ENCODE peak calls at places on chromosomes 2 and 18, in five cellular contexts. Z is RWPE1, X is caudate nucleus, R is heart right ventricle, C is brain microvascular endothelial cell. B is an unnamed sample.

GRCh38 chr2:70983506-70984227 is 5.2 kb downstream of the ANKRD53 start:
- DNase-seq in Z (no peak), X (no peak), R (no peak), C (no peak), B (no peak)

GRCh38 chr2:128379021-128380005 is 60.6 kb upstream of the HS6ST1 start:
- DNase-seq in Z (no peak), X (no peak), R (peak), C (peak), B (no peak)

GRCh38 chr2:190649035-190649797 is at the start of gene NAB1:
- DNase-seq in Z (peak), X (peak), R (peak), C (peak), B (no peak)

GRCh38 chr2:676647-677055 is 555 bp downstream of the TMEM18 start:
- DNase-seq in Z (peak), X (peak), R (peak), C (peak), B (peak)

GRCh38 chr2:53629527-53629926 is 138.1 kb upstream of the CHAC2 start:
- DNase-seq in Z (no peak), X (peak), R (no peak), C (no peak), B (no peak)

GRCh38 chr2:157751462-157752058 is 122.9 kb upstream of the ACVR1C start:
- DNase-seq in Z (no peak), X (no peak), R (no peak), C (peak), B (no peak)

GRCh38 chr2:113922784-113923183 is 32.9 kb downstream of the ACTR3 start:
- DNase-seq in Z (no peak), X (no peak), R (no peak), C (no peak), B (no peak)

GRCh38 chr2:109322111-109322510 is 193.1 kb downstream of the SH3RF3 start:
- DNase-seq in Z (peak), X (peak), R (peak), C (peak), B (no peak)

GRCh38 chr2:100246163-100247145 is 75.8 kb downstream of the LONRF2 start:
- DNase-seq in Z (peak), X (no peak), R (no peak), C (no peak), B (no peak)

GRCh38 chr2:42076357-42076921 is 28.6 kb downstream of the PKDCC start:
- DNase-seq in Z (no peak), X (no peak), R (no peak), C (no peak), B (no peak)

GRCh38 chr2:239002591-239002959 is 154.7 kb downstream of the TWIST2 start:
- DNase-seq in Z (no peak), X (no peak), R (no peak), C (no peak), B (no peak)

GRCh38 chr18:2223859-2224258 is 347.4 kb downstream of the METTL4 start:
- DNase-seq in Z (peak), X (no peak), R (peak), C (peak), B (no peak)

GRCh38 chr18:703660-704018 is 8.8 kb downstream of the ENOSF1 start:
- DNase-seq in Z (no peak), X (no peak), R (no peak), C (no peak), B (no peak)

GRCh38 chr18:77071711-77072292 is 60.8 kb downstream of the MBP start:
- DNase-seq in Z (no peak), X (no peak), R (no peak), C (peak), B (no peak)

GRCh38 chr2:16466133-16466820 is 199.4 kb downstream of the CYRIA start:
- DNase-seq in Z (no peak), X (no peak), R (no peak), C (no peak), B (no peak)

GRCh38 chr2:200670313-200670712 is 84.5 kb downstream of the AOX1 start:
- DNase-seq in Z (no peak), X (no peak), R (no peak), C (no peak), B (no peak)

GRCh38 chr2:46804794-46805193 is 110.8 kb downstream of the MCFD2 start:
- DNase-seq in Z (no peak), X (no peak), R (no peak), C (no peak), B (no peak)

GRCh38 chr2:101120124-101120996 is 30.8 kb downstream of the TBC1D8 start:
- DNase-seq in Z (peak), X (no peak), R (peak), C (peak), B (no peak)

GRCh38 chr2:152481881-152482280 is 146.9 kb downstream of the FMNL2 start:
- DNase-seq in Z (no peak), X (no peak), R (no peak), C (no peak), B (no peak)

GRCh38 chr2:134406716-134407115 is 152.8 kb downstream of the MGAT5 start:
- DNase-seq in Z (no peak), X (no peak), R (no peak), C (no peak), B (no peak)

GRCh38 chr2:114089636-114090325 is 199.9 kb downstream of the ACTR3 start:
- DNase-seq in Z (no peak), X (no peak), R (no peak), C (no peak), B (no peak)

GRCh38 chr18:49899647-49900330 is 86.5 kb upstream of the ACAA2 start:
- DNase-seq in Z (no peak), X (no peak), R (no peak), C (no peak), B (no peak)

GRCh38 chr2:33314541-33314940 is 161.9 kb upstream of the RASGRP3 start:
- DNase-seq in Z (no peak), X (no peak), R (no peak), C (no peak), B (no peak)

GRCh38 chr2:23523651-23524260 is 138.8 kb downstream of the KLHL29 start:
- DNase-seq in Z (no peak), X (no peak), R (no peak), C (no peak), B (no peak)

GRCh38 chr2:219486424-219486959 is 12.2 kb upstream of the GMPPA start:
- DNase-seq in Z (no peak), X (no peak), R (no peak), C (no peak), B (no peak)

GRCh38 chr18:35661483-35662146 is 80.1 kb downstream of the GALNT1 start:
- DNase-seq in Z (no peak), X (no peak), R (no peak), C (no peak), B (no peak)

GRCh38 chr18:26415631-26416030 is 132.7 kb downstream of the KCTD1 start:
- DNase-seq in Z (no peak), X (no peak), R (no peak), C (no peak), B (no peak)

GRCh38 chr2:174635015-174635593 is 37.5 kb upstream of the WIPF1 start:
- DNase-seq in Z (no peak), X (no peak), R (no peak), C (no peak), B (no peak)
- H3K27ac ChIP-seq in Z (no peak), X (peak), R (peak), C (no peak), B (no peak)

DNA sequence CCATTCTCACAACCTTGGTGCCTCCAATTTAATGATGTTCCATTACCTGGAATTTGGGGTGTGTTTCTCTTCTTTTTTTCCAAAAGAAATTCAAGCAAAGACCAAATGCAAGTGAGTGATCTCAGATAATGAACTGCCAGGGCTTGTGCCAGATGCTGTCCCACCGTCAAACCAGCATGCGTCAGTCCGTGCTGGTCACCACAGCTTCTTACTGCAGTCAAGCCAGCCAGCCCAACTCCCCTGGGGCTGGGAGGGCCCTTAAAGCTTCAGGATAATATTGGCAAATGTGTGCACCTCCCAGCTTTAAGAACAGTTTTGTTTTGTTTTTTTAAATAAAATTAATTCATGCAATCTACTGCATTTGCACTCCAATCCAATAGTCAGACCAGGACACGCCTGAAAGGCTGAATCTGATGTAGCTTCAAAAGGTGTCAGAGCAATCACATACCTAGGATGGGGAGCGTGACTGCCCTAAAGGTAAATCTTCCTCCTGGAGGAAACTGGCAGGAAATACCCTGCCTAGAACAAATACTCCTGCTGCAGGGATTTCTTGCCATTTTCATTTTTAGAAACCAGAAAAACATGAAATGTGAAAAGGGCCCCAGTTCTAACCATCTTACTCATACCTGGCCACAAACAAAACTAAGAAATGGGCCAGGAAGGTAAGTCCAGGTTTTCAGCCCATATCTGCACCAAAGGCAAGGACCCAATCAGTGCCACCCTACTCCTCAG is 26.9 kb upstream of the SP3 start:
- DNase-seq in Z (no peak), X (no peak), R (peak), C (peak), B (no peak)
- H3K27ac ChIP-seq in Z (peak), X (no peak), R (peak), C (no peak), B (no peak)

DNA sequence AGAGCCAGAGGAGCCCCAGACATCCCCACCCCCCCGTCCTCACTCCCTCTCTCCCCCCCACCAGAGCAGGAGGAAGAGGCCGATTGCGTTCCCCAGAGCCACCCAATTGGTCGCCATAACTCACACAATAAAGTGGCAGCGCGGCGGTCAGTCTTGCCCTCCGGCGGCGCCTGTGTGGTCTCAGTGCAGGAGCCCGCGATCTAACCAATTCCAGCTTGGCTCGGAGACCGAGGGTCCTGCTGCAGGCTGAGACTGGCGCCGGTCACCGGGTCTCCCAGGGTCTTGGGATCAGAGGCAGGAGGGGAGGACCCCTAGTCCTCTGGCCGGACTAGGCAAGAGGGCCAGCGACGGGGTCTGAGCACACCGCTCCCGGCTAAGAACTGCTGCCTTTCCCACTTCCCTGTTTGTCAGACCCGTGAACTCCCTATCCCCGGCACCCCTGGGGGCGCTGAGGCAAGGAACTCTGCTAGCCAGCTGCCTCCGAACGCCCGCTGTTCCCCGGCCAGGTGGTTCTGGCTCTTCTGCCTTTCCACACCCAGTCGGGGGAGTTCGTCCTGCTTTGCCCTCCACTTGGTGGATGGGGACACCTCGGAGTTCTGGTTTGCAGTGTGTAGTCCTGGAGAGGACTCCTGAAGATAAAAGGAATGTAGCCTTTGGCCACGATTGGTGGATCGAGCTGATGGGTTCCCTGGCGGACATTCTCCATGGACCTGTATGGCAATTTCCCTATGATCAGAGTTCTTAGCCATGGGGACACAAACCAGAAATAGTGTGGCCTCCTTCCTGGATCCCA is 1.0 kb upstream of the HOXD12 start:
- DNase-seq in Z (no peak), X (no peak), R (no peak), C (no peak), B (no peak)
- H3K27ac ChIP-seq in Z (no peak), X (no peak), R (no peak), C (no peak), B (no peak)

DNA sequence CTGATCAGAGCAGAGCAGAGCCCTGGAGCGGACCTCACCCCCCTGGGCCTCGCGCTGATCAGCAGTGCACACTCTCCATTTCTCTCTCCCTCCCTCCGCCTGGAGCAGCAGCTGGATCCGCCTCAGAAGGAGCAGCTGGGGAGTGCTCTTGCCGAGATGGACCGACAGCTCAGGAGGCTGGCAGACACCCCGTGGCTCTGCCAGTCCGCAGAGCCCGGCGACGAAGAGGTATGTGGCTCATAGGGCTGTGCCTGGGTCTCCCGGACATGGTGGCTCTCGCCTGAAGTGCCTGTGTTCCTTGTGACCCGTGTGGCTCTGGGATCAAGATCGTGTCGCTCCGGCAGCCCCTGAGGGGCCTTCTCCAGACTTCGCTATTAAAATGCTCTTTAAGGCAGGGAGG is 102.5 kb downstream of the USP40 start:
- DNase-seq in Z (no peak), X (no peak), R (no peak), C (no peak), B (no peak)
- H3K27ac ChIP-seq in Z (peak), X (no peak), R (no peak), C (no peak), B (no peak)

B was measured in iPS DF 6.9.